ENCODE peak calls at places on chromosomes 6 and 20, in eight cellular contexts. N, U, B, L, A, D, K and F are unnamed samples.

GRCh38 chr20:5171790-5172164 is 45.0 kb downstream of the CDS2 start:
- DNase-seq in N (peak), U (no peak), B (no peak), L (peak), A (no peak), D (no peak), K (no peak), F (no peak)

GRCh38 chr6:33139596-33140206 is 52.6 kb downstream of the COL11A2 start:
- DNase-seq in N (no peak), U (no peak), B (no peak), L (no peak), A (no peak), D (no peak), K (no peak), F (no peak)

GRCh38 chr6:53811746-53812145 is 16.9 kb downstream of the LRRC1 start:
- DNase-seq in N (no peak), U (no peak), B (no peak), L (peak), A (no peak), D (no peak), K (no peak), F (no peak)

GRCh38 chr6:4794140-4794707 is 18.0 kb downstream of the CDYL start:
- DNase-seq in N (peak), U (no peak), B (no peak), L (no peak), A (no peak), D (no peak), K (no peak), F (no peak)

GRCh38 chr6:47161176-47161687 is 119.1 kb upstream of the ADGRF1 start:
- DNase-seq in N (no peak), U (peak), B (no peak), L (no peak), A (no peak), D (peak), K (no peak), F (no peak)

GRCh38 chr6:117425431-117426153 is at the start of gene ROS1:
- DNase-seq in N (no peak), U (peak), B (no peak), L (no peak), A (no peak), D (no peak), K (no peak), F (no peak)

GRCh38 chr6:121881974-121882667 is 446.7 kb downstream of the GJA1 start:
- DNase-seq in N (no peak), U (peak), B (no peak), L (no peak), A (no peak), D (no peak), K (no peak), F (no peak)

GRCh38 chr6:56730663-56731529 is 88.2 kb upstream of the DST start:
- DNase-seq in N (no peak), U (peak), B (no peak), L (no peak), A (no peak), D (no peak), K (no peak), F (no peak)

GRCh38 chr6:98657764-98658163 is 176.6 kb upstream of the POU3F2 start:
- DNase-seq in N (peak), U (peak), B (no peak), L (no peak), A (no peak), D (no peak), K (no peak), F (no peak)

GRCh38 chr6:37155394-37156312 is 14.3 kb upstream of the PIM1 start:
- DNase-seq in N (peak), U (peak), B (no peak), L (no peak), A (peak), D (no peak), K (no peak), F (peak)

GRCh38 chr6:116072368-116072767 is 11.7 kb upstream of the FRK start:
- DNase-seq in N (no peak), U (no peak), B (no peak), L (no peak), A (no peak), D (no peak), K (no peak), F (no peak)

GRCh38 chr20:57743450-57744095 is 33.8 kb upstream of the PMEPA1 start:
- DNase-seq in N (no peak), U (no peak), B (no peak), L (no peak), A (no peak), D (no peak), K (no peak), F (no peak)

GRCh38 chr20:38534756-38535155 is 46.2 kb upstream of the ADIG start:
- DNase-seq in N (no peak), U (no peak), B (no peak), L (no peak), A (no peak), D (no peak), K (no peak), F (no peak)

GRCh38 chr20:38727602-38728236 is 3.4 kb downstream of the SLC32A1 start:
- DNase-seq in N (no peak), U (no peak), B (no peak), L (no peak), A (no peak), D (no peak), K (no peak), F (no peak)

GRCh38 chr6:87944541-87944954 is 103.1 kb upstream of the SPACA1 start:
- DNase-seq in N (peak), U (peak), B (peak), L (no peak), A (no peak), D (peak), K (no peak), F (no peak)